ENCODE peak calls at places on chromosome 11, in nine cellular contexts. N, S, M, I, V, E, L, O and J are unnamed samples.

GRCh38 chr11:18669211-18669593 is 29.4 kb upstream of the TMEM86A start:
- DNase-seq in E (no peak), M (no peak), N (peak; percentile 43), V (peak; percentile 44), L (no peak), O (peak; percentile 33), S (no peak), I (no peak), J (no peak)

GRCh38 chr11:10975287-10975721 is 117.5 kb upstream of the ZBED5 start:
- DNase-seq in V (no peak), N (no peak), L (peak; percentile 27), E (no peak), M (no peak), O (no peak), I (no peak), S (no peak), J (no peak)

GRCh38 chr11:68380786-68381622 is 68.6 kb downstream of the LRP5 start:
- DNase-seq in N (peak; percentile 22), S (peak; percentile 58), M (peak; percentile 72), E (no peak), L (no peak), I (peak; percentile 63), O (no peak), V (no peak), J (no peak)

GRCh38 chr11:1276866-1277615 is 32.4 kb downstream of the TOLLIP start:
- DNase-seq in E (no peak), S (peak; percentile 10), M (no peak), O (no peak), I (no peak), V (no peak), L (no peak), N (no peak), J (no peak)

GRCh38 chr11:99548264-99548663 is 527.5 kb downstream of the CNTN5 start:
- DNase-seq in N (no peak), E (no peak), S (no peak), V (no peak), L (peak; percentile 7), M (no peak), I (no peak), O (no peak), J (no peak)

GRCh38 chr11:18698341-18699268 is at the start of gene TMEM86A:
- DNase-seq in L (peak; percentile 81), E (peak; percentile 96), V (peak; percentile 20), O (peak; percentile 77), N (peak; percentile 74), S (peak; percentile 95), I (peak; percentile 80), M (peak; percentile 67), J (peak; percentile 92)

GRCh38 chr11:1437500-1437899 is 47.8 kb downstream of the BRSK2 start:
- DNase-seq in V (no peak), O (no peak), E (peak; percentile 89), N (peak; percentile 59), I (no peak), S (peak; percentile 69), L (peak; percentile 7), M (no peak), J (no peak)

GRCh38 chr11:76385903-76386302 is 4.8 kb downstream of the GVQW3 start:
- DNase-seq in I (no peak), E (no peak), S (no peak), M (no peak), V (no peak), L (no peak), O (no peak), N (no peak), J (no peak)

GRCh38 chr11:76321820-76322524 is 59.0 kb downstream of the THAP12 start:
- DNase-seq in V (no peak), I (no peak), M (no peak), N (no peak), S (no peak), L (no peak), E (no peak), O (no peak), J (no peak)

GRCh38 chr11:86592659-86593451 is 79.6 kb downstream of the ME3 start:
- DNase-seq in I (no peak), O (peak; percentile 85), L (peak; percentile 90), E (peak; percentile 46), N (peak; percentile 87), V (peak; percentile 84), M (peak; percentile 65), S (no peak), J (peak; percentile 81)

GRCh38 chr11:68584097-68584496 is 100.2 kb upstream of the GAL start:
- DNase-seq in M (peak; percentile 20), V (no peak), O (peak; percentile 8), N (peak; percentile 31), S (peak; percentile 47), L (peak; percentile 69), E (peak; percentile 65), I (no peak), J (peak; percentile 33)

GRCh38 chr11:122637538-122637937 is 18.0 kb upstream of the UBASH3B start:
- DNase-seq in L (no peak), N (no peak), I (no peak), E (no peak), O (no peak), V (no peak), M (no peak), S (no peak), J (no peak)

GRCh38 chr11:1559103-1559951 is 12.7 kb downstream of the DUSP8 start:
- DNase-seq in O (no peak), I (peak; percentile 99), E (no peak), L (no peak), V (peak; percentile 50), M (no peak), S (peak; percentile 90), N (no peak), J (peak; percentile 92)

GRCh38 chr11:19962795-19963163 is 197.5 kb downstream of the DBX1 start:
- DNase-seq in I (no peak), O (peak; percentile 65), L (no peak), M (no peak), S (no peak), V (no peak), N (peak; percentile 90), E (no peak), J (no peak)

GRCh38 chr11:69716099-69716498 is 12.3 kb upstream of the FGF19 start:
- DNase-seq in L (no peak), E (no peak), I (no peak), N (no peak), M (no peak), V (no peak), S (no peak), O (no peak), J (no peak)

GRCh38 chr11:16813141-16813540 is 74.7 kb downstream of the C11orf58 start:
- DNase-seq in O (no peak), N (no peak), V (no peak), E (no peak), S (no peak), L (no peak), I (no peak), M (no peak), J (no peak)

GRCh38 chr11:970319-970871 is 44.7 kb downstream of the AP2A2 start:
- DNase-seq in V (no peak), S (no peak), N (no peak), L (no peak), O (no peak), I (no peak), E (no peak), M (no peak), J (no peak)

GRCh38 chr11:91081440-91082088 is 858.7 kb upstream of the CHORDC1 start:
- DNase-seq in S (peak; percentile 6), M (no peak), L (peak; percentile 93), I (no peak), E (peak; percentile 24), N (peak; percentile 70), O (peak; percentile 73), V (peak; percentile 37), J (peak; percentile 31)

GRCh38 chr11:31529189-31529588 is 19.6 kb downstream of the ELP4 start:
- DNase-seq in M (no peak), I (no peak), N (no peak), E (no peak), S (no peak), L (no peak), O (no peak), V (no peak), J (no peak)

GRCh38 chr11:71267807-71268421 is 15.5 kb upstream of the SHANK2 start:
- DNase-seq in M (no peak), S (no peak), L (no peak), V (no peak), E (no peak), O (no peak), N (no peak), I (no peak), J (no peak)

GRCh38 chr11:60235318-60235717 is 7.6 kb downstream of the MS4A4E start:
- DNase-seq in V (no peak), L (no peak), M (no peak), S (no peak), E (no peak), I (no peak), N (no peak), O (no peak), J (no peak)

GRCh38 chr11:33692013-33692504 is 8.6 kb downstream of the C11orf91 start:
- DNase-seq in S (no peak), V (peak; percentile 95), O (peak; percentile 95), E (no peak), M (no peak), N (peak; percentile 99), L (peak; percentile 98), I (no peak), J (peak; percentile 73)

GRCh38 chr11:120658071-120658423 is 146.5 kb downstream of the GRIK4 start:
- DNase-seq in V (no peak), M (no peak), S (no peak), N (no peak), L (no peak), E (no peak), O (no peak), I (no peak), J (no peak)

GRCh38 chr11:129225190-129225589 is 33.1 kb upstream of the ARHGAP32 start:
- DNase-seq in V (peak; percentile 66), E (no peak), N (peak; percentile 54), O (peak; percentile 76), L (no peak), M (no peak), S (no peak), I (no peak), J (no peak)

GRCh38 chr11:111365722-111366559 is 13.1 kb downstream of the POU2AF1 start:
- DNase-seq in O (no peak), M (no peak), N (no peak), E (no peak), V (no peak), S (no peak), L (no peak), I (no peak), J (no peak)

GRCh38 chr11:58921778-58922390 is 17.4 kb upstream of the GLYATL1 start:
- DNase-seq in M (no peak), I (no peak), S (no peak), L (no peak), O (no peak), N (no peak), V (no peak), E (no peak), J (no peak)

GRCh38 chr11:117610901-117611300 is 186.1 kb downstream of the DSCAML1 start:
- DNase-seq in S (no peak), M (no peak), E (no peak), I (no peak), O (no peak), V (peak; percentile 13), L (no peak), N (peak; percentile 11), J (no peak)

GRCh38 chr11:66265531-66266377 is 2.7 kb upstream of the RAB1B start:
- DNase-seq in O (no peak), I (no peak), S (no peak), N (no peak), L (no peak), E (no peak), V (no peak), M (no peak), J (no peak)

GRCh38 chr11:122032317-122032716 is 83.7 kb downstream of the BLID start:
- DNase-seq in L (no peak), E (no peak), I (no peak), S (no peak), N (no peak), O (peak; percentile 43), V (no peak), M (no peak), J (no peak)

GRCh38 chr11:125975634-125976033 is 29.8 kb downstream of the VSIG10L2 start:
- DNase-seq in I (no peak), E (no peak), M (no peak), O (no peak), V (no peak), N (no peak), S (no peak), L (no peak), J (no peak)

GRCh38 chr11:59218893-59219292 is 6.2 kb upstream of the MPEG1 start:
- DNase-seq in N (no peak), I (no peak), M (no peak), L (no peak), O (no peak), S (no peak), E (no peak), V (no peak), J (no peak)